ENCODE peak calls at places on chromosomes 1 and 21, in ten cellular contexts. A, R, T, B, C, J, O, D, M and Q are unnamed samples.

GRCh38 chr1:53198241-53198651 is 1.6 kb downstream of the CPT2 start:
- DNase-seq in A (no peak), R (no peak), T (peak), B (peak), C (no peak), J (no peak), O (no peak), D (no peak), M (peak), Q (peak)

GRCh38 chr1:38992450-38993111 is 1.5 kb downstream of the AKIRIN1 start:
- DNase-seq in A (no peak), R (no peak), T (no peak), B (no peak), C (no peak), J (peak), O (no peak), D (no peak), M (no peak), Q (no peak)

GRCh38 chr1:195894411-195894810 is 713.8 kb downstream of the KCNT2 start:
- DNase-seq in A (no peak), R (no peak), T (peak), B (no peak), C (no peak), J (no peak), O (no peak), D (no peak), M (no peak), Q (no peak)

GRCh38 chr21:25607151-25607811 is at the start of gene MRPL39:
- DNase-seq in A (peak), R (peak), T (peak), B (peak), C (peak), J (peak), O (peak), D (peak), M (peak), Q (peak)

GRCh38 chr21:13854638-13855037 is 245.1 kb downstream of the POTED start:
- DNase-seq in A (no peak), R (no peak), T (no peak), B (no peak), C (no peak), J (no peak), O (no peak), D (no peak), M (no peak), Q (no peak)

GRCh38 chr1:52403566-52404115 is 582 bp downstream of the ORC1 start:
- DNase-seq in A (no peak), R (no peak), T (peak), B (peak), C (peak), J (peak), O (peak), D (no peak), M (peak), Q (no peak)

GRCh38 chr1:197868751-197869501 is 33.5 kb upstream of the C1orf53 start:
- DNase-seq in A (no peak), R (no peak), T (peak), B (peak), C (peak), J (peak), O (peak), D (no peak), M (peak), Q (no peak)

GRCh38 chr1:196180847-196181593 is 427.2 kb downstream of the KCNT2 start:
- DNase-seq in A (no peak), R (no peak), T (peak), B (no peak), C (peak), J (no peak), O (no peak), D (no peak), M (peak), Q (no peak)

GRCh38 chr1:41626616-41627375 is 142.3 kb upstream of the EDN2 start:
- DNase-seq in A (no peak), R (no peak), T (peak), B (no peak), C (no peak), J (no peak), O (no peak), D (no peak), M (peak), Q (no peak)

GRCh38 chr1:234616644-234617043 is 6.7 kb upstream of the IRF2BP2 start:
- DNase-seq in A (no peak), R (no peak), T (no peak), B (no peak), C (no peak), J (no peak), O (peak), D (no peak), M (peak), Q (no peak)

GRCh38 chr1:20730690-20731056 is 1.8 kb downstream of the SH2D5 start:
- DNase-seq in A (no peak), R (no peak), T (no peak), B (no peak), C (no peak), J (peak), O (no peak), D (no peak), M (no peak), Q (peak)

GRCh38 chr1:17047924-17048323 is 5.9 kb downstream of the SDHB start:
- DNase-seq in A (no peak), R (no peak), T (no peak), B (no peak), C (no peak), J (no peak), O (no peak), D (no peak), M (no peak), Q (no peak)

GRCh38 chr1:246219508-246220030 is 287.5 kb downstream of the SMYD3 start:
- DNase-seq in A (no peak), R (peak), T (no peak), B (no peak), C (no peak), J (peak), O (no peak), D (no peak), M (peak), Q (no peak)

GRCh38 chr21:14120091-14120734 is 90.5 kb downstream of the LIPI start:
- DNase-seq in A (no peak), R (peak), T (peak), B (peak), C (peak), J (peak), O (peak), D (no peak), M (peak), Q (no peak)

GRCh38 chr1:7630378-7630777 is 140.7 kb upstream of the VAMP3 start:
- DNase-seq in A (no peak), R (no peak), T (no peak), B (no peak), C (no peak), J (no peak), O (no peak), D (no peak), M (no peak), Q (no peak)

GRCh38 chr21:26042181-26042876 is 128.2 kb downstream of the APP start:
- DNase-seq in A (no peak), R (no peak), T (no peak), B (no peak), C (no peak), J (no peak), O (no peak), D (no peak), M (no peak), Q (no peak)

GRCh38 chr1:88773540-88774150 is 89.6 kb downstream of the PKN2 start:
- DNase-seq in A (no peak), R (no peak), T (peak), B (peak), C (peak), J (no peak), O (no peak), D (no peak), M (peak), Q (no peak)

GRCh38 chr1:89198081-89198480 is 661 bp downstream of the GBP4 start:
- DNase-seq in A (no peak), R (no peak), T (no peak), B (no peak), C (no peak), J (no peak), O (no peak), D (no peak), M (no peak), Q (no peak)

DNA sequence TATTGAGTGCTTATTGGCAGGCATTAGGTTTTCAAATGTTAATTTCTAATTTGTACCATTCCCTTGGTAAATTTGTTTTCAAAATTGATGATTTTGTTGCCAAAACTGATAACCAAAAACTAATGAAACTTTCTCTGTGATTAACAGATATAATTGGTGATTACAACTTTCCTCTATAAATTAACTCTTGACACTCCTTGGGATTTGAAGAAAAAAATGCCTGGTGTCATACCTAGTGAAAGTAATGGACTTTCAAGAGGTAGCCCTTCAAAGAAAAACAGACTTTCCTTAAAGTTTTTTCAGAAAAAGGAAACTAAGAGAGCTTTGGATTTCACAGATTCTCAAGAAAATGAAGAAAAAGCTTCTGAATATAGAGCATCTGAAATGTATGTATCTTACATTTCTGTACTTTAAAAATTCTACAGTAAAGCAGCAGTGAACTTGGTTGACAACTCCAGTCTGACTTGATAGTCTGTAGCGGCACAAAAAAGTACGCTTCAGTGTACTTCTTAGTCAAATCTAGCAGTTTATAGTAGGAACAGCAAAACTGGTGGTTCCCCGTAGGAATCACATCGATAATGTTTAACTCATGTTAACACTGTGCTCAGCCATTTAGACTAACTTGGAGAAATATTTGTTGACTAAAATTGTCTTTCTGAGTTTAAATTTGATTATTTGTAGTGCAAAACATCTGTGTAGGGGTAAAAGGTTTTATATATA is 3.0 kb downstream of the USP1 start:
- DNase-seq in A (no peak), R (no peak), T (no peak), B (no peak), C (no peak), J (peak), O (no peak), D (no peak), M (peak), Q (no peak)
- TF ChIP-seq CTCF in A (no peak), R (peak), T (no peak), B (no peak), C (no peak), J (no peak), O (no peak), D (no peak), M (peak), Q (no peak)

DNA sequence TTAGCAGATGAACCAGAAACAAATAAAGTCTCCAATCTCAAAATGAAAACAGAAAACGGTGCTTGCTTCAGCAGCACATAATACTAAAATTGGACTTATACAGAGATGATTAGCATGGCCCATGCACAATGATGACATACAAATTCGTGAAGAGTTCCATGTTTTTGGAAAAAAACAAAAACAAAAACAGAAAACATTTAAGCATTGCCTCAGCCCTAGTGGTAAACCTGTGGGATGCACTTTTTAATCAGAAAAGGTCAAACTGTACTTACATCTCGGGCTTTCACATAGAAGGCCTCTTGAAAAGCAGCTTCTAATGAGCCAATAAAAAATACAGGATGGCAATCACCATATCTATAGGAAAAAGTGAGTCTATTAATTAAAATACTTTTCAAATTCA is 159.1 kb upstream of the DMRTA2 start:
- DNase-seq in A (no peak), R (no peak), T (no peak), B (no peak), C (no peak), J (no peak), O (no peak), D (no peak), M (no peak), Q (no peak)
- TF ChIP-seq CTCF in A (no peak), R (no peak), T (no peak), B (no peak), C (no peak), J (no peak), O (no peak), D (no peak), M (no peak), Q (no peak)

GRCh38 chr1:70675737-70676156 is 264.7 kb downstream of the CTH start:
- DNase-seq in A (no peak), R (no peak), T (no peak), B (no peak), C (no peak), J (no peak), O (no peak), D (no peak), M (no peak), Q (no peak)
- TF ChIP-seq CTCF in A (no peak), R (no peak), T (no peak), B (no peak), C (no peak), J (no peak), O (no peak), D (no peak), M (no peak), Q (no peak)

DNA sequence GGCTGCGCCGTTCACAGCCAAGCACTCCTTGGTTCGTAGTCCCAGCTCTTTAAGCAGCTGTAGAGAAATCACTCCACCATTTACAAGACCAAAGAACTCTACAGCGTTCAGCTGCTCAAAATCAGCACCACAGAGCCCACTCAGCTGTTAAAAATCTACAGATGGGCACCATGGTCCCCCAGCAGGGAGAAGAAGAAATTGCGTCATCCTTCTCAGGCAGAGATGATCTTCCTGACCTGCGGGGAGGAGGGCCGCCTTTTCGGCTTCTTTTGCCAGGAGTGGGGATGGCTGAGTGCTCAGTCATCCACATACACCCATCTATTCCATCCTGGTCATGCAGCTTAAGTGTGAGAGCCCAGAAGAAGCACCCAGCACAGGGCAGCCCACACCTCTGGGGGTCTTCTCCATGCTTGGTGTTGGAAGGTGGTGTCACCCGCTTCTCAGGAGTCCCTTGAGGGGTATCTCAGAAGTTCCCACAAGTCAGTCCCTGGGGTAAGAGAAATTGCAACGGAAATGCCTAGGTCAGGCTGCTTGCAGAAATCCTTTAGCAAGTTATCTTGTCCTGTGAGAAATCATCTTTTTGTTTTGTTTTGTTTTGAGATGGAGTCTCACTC is 163.8 kb downstream of the NPHP4 start:
- DNase-seq in A (no peak), R (no peak), T (no peak), B (no peak), C (no peak), J (no peak), O (no peak), D (no peak), M (no peak), Q (no peak)
- TF ChIP-seq CTCF in A (no peak), R (no peak), T (no peak), B (no peak), C (no peak), J (no peak), O (no peak), D (no peak), M (no peak), Q (no peak)

DNA sequence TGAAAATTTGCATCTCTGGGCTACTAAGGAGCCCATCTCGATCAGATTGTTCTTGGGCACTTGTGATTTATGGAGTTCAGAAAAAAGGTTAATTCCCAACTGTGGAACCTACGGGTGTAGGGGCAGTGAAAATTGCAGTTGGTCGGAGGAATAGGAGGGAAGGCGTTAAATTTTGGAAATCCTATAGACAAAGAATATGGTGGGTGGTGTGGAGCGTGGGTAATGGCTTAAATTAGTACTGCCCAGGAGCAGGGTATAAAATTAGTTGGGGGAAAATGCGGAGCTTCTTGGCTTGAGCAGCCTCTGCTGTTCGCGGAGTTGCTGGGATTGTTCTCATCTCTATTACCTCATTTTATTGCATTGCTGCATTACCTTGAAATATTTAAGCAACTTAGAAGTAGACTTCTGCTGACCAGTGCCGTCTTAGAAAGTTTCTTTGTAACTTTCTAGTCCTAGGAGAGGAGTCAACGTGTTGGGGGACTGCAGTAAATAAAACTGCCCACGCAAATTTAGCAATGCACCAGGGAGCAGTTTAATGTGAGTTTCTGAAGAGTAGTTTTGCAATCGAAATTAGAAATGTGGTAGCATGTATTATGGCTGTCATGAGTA is 514 bp downstream of the S1PR1 start:
- DNase-seq in A (no peak), R (no peak), T (peak), B (no peak), C (no peak), J (peak), O (no peak), D (peak), M (peak), Q (no peak)
- TF ChIP-seq CTCF in A (no peak), R (no peak), T (no peak), B (no peak), C (no peak), J (no peak), O (no peak), D (no peak), M (no peak), Q (no peak)

DNA sequence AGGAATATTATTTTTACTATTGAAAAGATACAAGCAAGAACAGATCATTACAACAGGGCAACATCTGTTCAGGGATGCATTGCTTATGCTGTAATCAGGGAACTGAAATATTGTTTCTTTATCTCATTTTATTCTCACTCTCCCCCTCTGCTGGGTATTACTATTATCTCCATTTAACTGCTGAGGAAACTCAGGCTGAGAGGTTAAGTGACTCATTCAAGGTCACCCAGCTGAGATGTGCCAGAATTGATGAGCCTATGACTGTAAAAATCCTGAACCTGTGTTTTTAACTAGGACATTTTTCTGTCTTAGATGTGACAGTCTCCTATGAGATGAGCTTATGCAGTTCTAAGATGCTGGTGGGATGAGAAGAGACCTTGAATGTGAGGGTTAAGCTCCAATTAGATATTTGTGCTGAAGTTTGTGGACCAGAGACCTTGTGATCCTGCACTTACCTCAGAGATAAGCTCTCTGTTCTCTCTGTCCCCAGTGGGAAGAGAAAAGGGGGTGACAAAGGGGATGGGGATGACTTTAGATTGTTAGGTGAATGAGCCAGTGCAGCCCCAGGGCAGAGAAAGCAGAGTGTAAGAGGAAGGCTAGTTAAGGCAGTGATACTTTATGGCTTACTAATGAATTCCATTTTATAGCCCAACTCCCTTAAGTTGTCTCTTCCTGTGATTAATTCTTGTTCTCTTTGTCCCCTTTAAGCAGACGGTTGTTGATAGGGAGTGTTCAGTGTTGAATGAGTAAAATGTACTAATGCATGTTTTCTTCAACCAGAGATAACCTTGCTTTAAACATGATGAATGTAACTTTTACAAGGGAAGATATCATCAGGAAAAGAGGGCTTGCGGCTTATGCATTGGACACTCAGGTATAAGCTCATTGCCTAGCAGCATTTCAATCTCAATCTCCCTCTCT is 111.4 kb downstream of the HLX start:
- DNase-seq in A (no peak), R (no peak), T (peak), B (no peak), C (no peak), J (no peak), O (no peak), D (no peak), M (peak), Q (no peak)
- TF ChIP-seq CTCF in A (no peak), R (no peak), T (peak), B (no peak), C (no peak), J (no peak), O (no peak), D (no peak), M (peak), Q (no peak)

DNA sequence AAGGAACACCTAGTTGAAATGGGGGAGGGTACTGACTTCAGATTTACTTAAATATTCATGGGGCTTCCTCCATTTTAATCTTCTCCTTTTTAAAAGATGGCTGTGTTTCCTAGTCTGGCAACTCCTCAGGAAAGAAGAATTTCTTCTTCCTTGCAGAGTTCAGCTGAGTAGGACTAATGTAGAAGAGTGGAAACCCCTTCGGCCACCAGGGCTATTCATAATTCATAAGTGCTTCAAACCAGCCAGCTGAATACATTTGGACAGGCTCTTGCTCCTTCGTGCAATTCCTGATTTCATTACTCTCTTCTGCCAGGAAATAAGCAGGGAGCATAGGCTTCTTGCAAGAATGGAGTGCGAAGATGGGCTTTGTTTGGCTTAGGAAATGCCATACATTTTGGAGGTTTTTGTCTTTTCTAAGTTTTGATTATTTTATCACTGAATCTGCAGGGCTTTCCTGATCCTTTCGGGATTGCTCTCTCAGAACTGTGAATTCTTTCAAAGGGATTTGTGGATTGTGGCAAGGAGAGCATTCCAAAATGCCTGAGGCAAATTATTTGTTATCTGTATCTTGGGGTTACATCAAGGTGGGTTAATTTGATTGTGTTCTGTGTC is 179.5 kb upstream of the SGIP1 start:
- DNase-seq in A (no peak), R (no peak), T (no peak), B (no peak), C (no peak), J (no peak), O (no peak), D (no peak), M (no peak), Q (no peak)
- TF ChIP-seq CTCF in A (no peak), R (no peak), T (no peak), B (no peak), C (no peak), J (no peak), O (no peak), D (no peak), M (no peak), Q (no peak)

GRCh38 chr1:119225270-119225669 is 84.8 kb upstream of the WARS2 start:
- DNase-seq in A (no peak), R (no peak), T (no peak), B (no peak), C (no peak), J (no peak), O (no peak), D (no peak), M (no peak), Q (no peak)
- TF ChIP-seq CTCF in A (no peak), R (no peak), T (no peak), B (no peak), C (no peak), J (no peak), O (no peak), D (no peak), M (no peak), Q (no peak)